ENCODE peak calls at places on chromosomes 12 and 14, in four cellular contexts. T is HFFc6, L is cardiac fibroblast, B is ascending aorta. C is an unnamed sample.

GRCh38 chr12:4118017-4118510 is 155.5 kb upstream of the CCND2 start:
- DNase-seq in T (peak; percentile 31), L (peak; percentile 42), B (no peak), C (no peak)

GRCh38 chr12:94743174-94743573 is 92.8 kb upstream of the TMCC3 start:
- DNase-seq in T (no peak), L (no peak), B (no peak), C (no peak)

GRCh38 chr14:99440278-99440677 is 40.4 kb downstream of the SETD3 start:
- DNase-seq in T (no peak), L (no peak), B (no peak), C (no peak)

GRCh38 chr12:118346895-118347294 is 25.8 kb downstream of the TAOK3 start:
- DNase-seq in T (no peak), L (no peak), B (no peak), C (no peak)

GRCh38 chr14:72679106-72679505 is 214.8 kb downstream of the DPF3 start:
- DNase-seq in T (no peak), L (peak; percentile 65), B (no peak), C (no peak)

GRCh38 chr12:76666272-76666845 is 97.6 kb upstream of the ZDHHC17 start:
- DNase-seq in T (no peak), L (no peak), B (no peak), C (no peak)

GRCh38 chr12:68169213-68169889 is 9.8 kb upstream of the IFNG start:
- DNase-seq in T (no peak), L (no peak), B (no peak), C (no peak)

GRCh38 chr14:64779472-64779871 is 75.2 kb downstream of the PLEKHG3 start:
- DNase-seq in T (no peak), L (no peak), B (no peak), C (no peak)

GRCh38 chr12:53388932-53389331 is 9.0 kb downstream of the SP1 start:
- DNase-seq in T (no peak), L (no peak), B (no peak), C (no peak)

GRCh38 chr14:104882325-104882973 is 17.4 kb downstream of the CEP170B start:
- DNase-seq in T (no peak), L (no peak), B (no peak), C (no peak)

GRCh38 chr12:56151672-56152131 is 685 bp upstream of the MYL6B start:
- DNase-seq in T (no peak), L (peak; percentile 21), B (no peak), C (peak; percentile 68)

GRCh38 chr12:80353254-80353653 is 90.8 kb upstream of the PTPRQ start:
- DNase-seq in T (peak; percentile 8), L (peak; percentile 79), B (no peak), C (no peak)

GRCh38 chr14:85534914-85535313 is 5.0 kb downstream of the FLRT2 start:
- DNase-seq in T (no peak), L (peak; percentile 12), B (no peak), C (no peak)

GRCh38 chr14:85532570-85532969 is 2.6 kb downstream of the FLRT2 start:
- DNase-seq in T (no peak), L (no peak), B (no peak), C (no peak)

GRCh38 chr14:85534435-85534834 is 4.5 kb downstream of the FLRT2 start:
- DNase-seq in T (no peak), L (peak; percentile 27), B (no peak), C (no peak)

GRCh38 chr14:85532981-85533820 is 3.3 kb downstream of the FLRT2 start:
- DNase-seq in T (peak; percentile 84), L (peak; percentile 89), B (no peak), C (peak; percentile 50)

GRCh38 chr14:85533821-85534271 is 3.9 kb downstream of the FLRT2 start:
- DNase-seq in T (no peak), L (peak; percentile 32), B (no peak), C (no peak)
- TF ChIP-seq CTCF in T (no peak), L (no peak), B (no peak), C (no peak)

DNA sequence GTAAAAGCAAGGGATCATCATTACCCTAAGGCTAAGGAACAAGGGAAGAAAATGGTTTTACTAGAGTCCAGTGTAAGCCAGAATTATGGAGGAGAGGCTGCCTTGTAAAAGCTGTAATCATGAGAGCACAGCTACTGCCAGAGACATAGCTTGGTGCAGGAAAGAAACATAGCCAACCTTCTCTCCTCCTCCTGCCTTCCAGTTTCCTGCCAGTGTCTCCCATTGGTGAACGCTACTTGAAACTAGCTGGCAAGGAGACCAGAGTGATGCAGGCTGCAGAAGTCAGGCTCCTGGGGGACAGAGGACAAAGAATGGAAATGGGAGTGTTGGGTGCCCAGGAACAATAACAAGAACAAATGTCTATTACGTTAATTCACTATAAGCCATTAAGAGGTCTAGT is 158.5 kb downstream of the NELL2 start:
- DNase-seq in T (no peak), L (no peak), B (no peak), C (no peak)
- TF ChIP-seq CTCF in T (no peak), L (no peak), B (no peak), C (no peak)

GRCh38 chr14:54138354-54139038 is 181.9 kb upstream of the BMP4 start:
- DNase-seq in T (no peak), L (no peak), B (no peak), C (no peak)

GRCh38 chr14:54136894-54137665 is 180.5 kb upstream of the BMP4 start:
- DNase-seq in T (no peak), L (no peak), B (no peak), C (no peak)

GRCh38 chr14:54133896-54134295 is 177.3 kb upstream of the BMP4 start:
- DNase-seq in T (no peak), L (peak; percentile 64), B (no peak), C (no peak)

GRCh38 chr14:54135804-54136280 is 179.2 kb upstream of the BMP4 start:
- DNase-seq in T (no peak), L (no peak), B (no peak), C (no peak)

DNA sequence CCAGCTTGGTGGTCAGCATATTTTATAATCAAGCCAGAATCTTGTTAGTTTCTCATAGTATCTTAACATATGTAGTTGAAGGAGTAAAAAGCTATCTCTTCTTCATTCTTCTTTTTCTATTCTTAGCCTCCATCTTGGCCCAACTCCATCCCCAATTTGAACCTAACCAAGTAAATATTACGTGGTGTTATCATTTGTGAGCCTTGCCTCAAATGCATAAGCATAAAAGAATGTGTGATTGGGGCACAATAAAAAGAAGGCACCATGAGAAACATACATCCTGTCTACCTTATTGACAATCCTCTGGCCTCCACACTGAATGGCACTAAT is 181.4 kb upstream of the BMP4 start:
- DNase-seq in T (no peak), L (peak; percentile 11), B (no peak), C (no peak)
- TF ChIP-seq CTCF in T (no peak), L (no peak), B (no peak), C (no peak)

GRCh38 chr12:40105265-40105514 is 691 bp downstream of the SLC2A13 start:
- DNase-seq in T (no peak), L (peak; percentile 43), B (no peak), C (no peak)

GRCh38 chr12:40106202-40106533 is 287 bp upstream of the SLC2A13 start:
- DNase-seq in T (no peak), L (no peak), B (no peak), C (no peak)

GRCh38 chr12:40104461-40105264 is 1.2 kb downstream of the SLC2A13 start:
- DNase-seq in T (no peak), L (no peak), B (no peak), C (no peak)

GRCh38 chr12:40106655-40107054 is 774 bp upstream of the SLC2A13 start:
- DNase-seq in T (no peak), L (no peak), B (no peak), C (no peak)

DNA sequence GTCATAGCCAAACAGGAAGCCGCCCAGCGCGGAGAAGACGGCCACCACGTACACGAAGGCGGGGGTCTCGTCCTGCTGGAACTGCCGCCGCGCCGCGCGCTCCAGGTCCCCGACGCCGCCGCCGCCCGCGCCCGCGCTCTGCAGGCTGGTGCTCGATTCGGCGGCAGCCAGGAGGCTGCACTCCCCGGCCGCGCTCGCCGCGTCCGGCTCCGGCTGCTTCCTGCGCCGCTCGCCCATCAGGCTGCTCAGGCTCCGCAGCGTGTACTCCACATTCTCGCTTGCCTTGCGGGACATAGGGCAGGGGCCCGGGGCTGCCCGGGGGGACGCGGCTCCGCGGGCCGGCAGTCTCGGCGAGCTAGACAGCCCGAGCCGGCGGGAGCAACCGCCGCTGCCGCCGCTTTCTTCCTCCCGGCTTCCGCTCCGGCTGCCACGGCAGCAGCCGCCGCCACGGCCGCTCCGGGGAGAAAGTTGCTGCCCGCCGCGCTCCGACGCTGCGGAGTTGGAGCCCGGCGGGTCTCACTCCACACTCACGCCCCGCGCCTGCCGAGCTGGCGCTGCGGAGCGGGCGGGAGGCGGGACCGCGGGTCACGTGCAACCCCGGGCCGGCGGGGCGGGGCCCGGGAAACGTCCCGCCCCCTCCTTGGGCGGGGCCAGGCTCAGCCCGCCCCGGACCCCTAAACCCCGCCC is at the start of gene SLC2A13:
- DNase-seq in T (peak; percentile 14), L (peak; percentile 59), B (no peak), C (peak; percentile 69)
- TF ChIP-seq CTCF in T (peak; percentile 6), L (no peak), B (no peak), C (no peak)

DNA sequence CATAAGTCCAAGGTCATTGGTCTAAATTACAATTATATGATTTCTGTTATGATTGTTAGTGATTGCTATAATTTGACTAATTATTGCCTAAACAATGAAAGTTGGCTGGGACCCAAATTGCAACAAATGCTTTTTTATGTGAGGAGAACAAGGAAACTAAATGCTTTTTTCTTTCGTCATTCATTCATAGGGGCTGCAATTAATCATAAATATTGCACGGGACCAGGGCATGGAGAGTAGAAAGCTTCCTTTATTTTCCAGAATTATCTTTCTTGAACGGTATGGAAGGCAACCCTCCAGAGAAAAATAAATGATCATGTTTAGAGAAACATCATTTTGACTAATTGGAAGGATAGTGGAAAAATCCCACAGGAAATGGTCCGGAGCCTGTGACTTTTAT is 32.6 kb upstream of the ARHGAP5 start:
- DNase-seq in T (no peak), L (no peak), B (no peak), C (no peak)
- TF ChIP-seq CTCF in T (no peak), L (no peak), B (no peak), C (no peak)

GRCh38 chr12:122137229-122137628 is 36.8 kb downstream of the IL31 start:
- DNase-seq in T (no peak), L (no peak), B (no peak), C (no peak)
- TF ChIP-seq CTCF in T (peak; percentile 13), L (peak; percentile 16), B (no peak), C (no peak)

GRCh38 chr12:2364566-2365165 is 311.9 kb downstream of the CACNA1C start:
- DNase-seq in T (no peak), L (no peak), B (no peak), C (peak; percentile 20)

GRCh38 chr12:2359725-2360629 is 307.2 kb downstream of the CACNA1C start:
- DNase-seq in T (no peak), L (no peak), B (no peak), C (no peak)

GRCh38 chr12:2358986-2359658 is 306.3 kb downstream of the CACNA1C start:
- DNase-seq in T (no peak), L (no peak), B (no peak), C (no peak)

GRCh38 chr12:2363836-2364565 is 311.2 kb downstream of the CACNA1C start:
- DNase-seq in T (no peak), L (no peak), B (no peak), C (peak; percentile 20)

DNA sequence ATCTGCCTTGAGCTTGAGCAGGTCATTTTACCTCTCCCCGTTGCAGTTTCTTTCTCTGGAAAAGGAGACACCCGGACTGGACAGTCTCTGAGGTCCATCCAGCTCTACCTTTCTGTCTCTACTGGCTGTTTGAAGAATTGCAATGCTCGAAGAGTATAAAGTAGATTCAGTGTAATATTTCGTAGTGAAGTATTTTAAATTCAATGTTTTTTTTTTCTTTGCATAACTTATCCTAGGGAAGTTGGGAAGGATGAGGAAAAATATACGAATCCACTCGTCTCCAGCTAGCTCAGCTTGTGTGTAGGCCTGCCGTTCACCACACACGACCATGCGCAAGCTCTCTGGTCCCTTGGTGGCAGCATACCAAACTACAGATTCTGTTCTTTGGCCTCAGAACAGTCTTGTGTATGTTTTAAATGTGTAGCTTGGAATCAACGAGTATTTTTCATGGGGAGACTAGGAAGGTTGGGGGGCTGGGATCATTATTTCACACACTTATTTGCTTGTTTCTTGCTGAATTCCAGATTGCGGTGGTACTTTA is 307.9 kb downstream of the CACNA1C start:
- DNase-seq in T (no peak), L (no peak), B (no peak), C (no peak)
- TF ChIP-seq CTCF in T (peak; percentile 48), L (no peak), B (no peak), C (no peak)

C was measured in breast epithelium.